ENCODE peak calls at places on chromosomes 12 and 14, in seven cellular contexts. W is cardiac fibroblast, P is uterus, A is psoas muscle, S is brain microvascular endothelial cell, K is heart left ventricle, C is ascending aorta. M is an unnamed sample.

GRCh38 chr12:113040722-113041168 is 15.8 kb upstream of the DTX1 start:
- DNase-seq in K (peak; percentile 37), A (peak; percentile 87), W (peak; percentile 98), P (peak; percentile 25), S (peak; percentile 81), C (peak; percentile 61), M (peak; percentile 66)

GRCh38 chr14:32358781-32359180 is 29.7 kb downstream of the AKAP6 start:
- DNase-seq in W (no peak), C (no peak), A (no peak), P (no peak), K (no peak), S (no peak), M (no peak)

GRCh38 chr12:45986646-45987338 is 3.6 kb downstream of the SCAF11 start:
- DNase-seq in C (no peak), P (no peak), A (peak; percentile 46), S (no peak), K (no peak), W (no peak), M (no peak)

GRCh38 chr14:94485944-94486841 is 10.2 kb upstream of the SERPINA9 start:
- DNase-seq in W (peak; percentile 57), S (peak; percentile 25), C (no peak), A (peak; percentile 71), K (peak; percentile 36), P (no peak), M (peak; percentile 50)

GRCh38 chr12:132617822-132618682 is 524 bp upstream of the P2RX2 start:
- DNase-seq in W (no peak), S (no peak), K (no peak), A (peak; percentile 27), C (no peak), P (no peak), M (no peak)

GRCh38 chr14:94180655-94181271 is 6.6 kb downstream of the PPP4R4 start:
- DNase-seq in A (no peak), K (no peak), S (peak; percentile 15), C (no peak), W (peak; percentile 58), P (no peak), M (peak; percentile 50)

GRCh38 chr12:108914031-108914630 is 34.2 kb downstream of the DAO start:
- DNase-seq in S (no peak), P (peak; percentile 35), A (no peak), W (peak; percentile 29), C (no peak), K (peak; percentile 35), M (no peak)

GRCh38 chr14:105337966-105338365 is 23.4 kb downstream of the PACS2 start:
- DNase-seq in W (no peak), K (peak; percentile 65), C (no peak), P (no peak), A (peak; percentile 78), S (no peak), M (no peak)

GRCh38 chr12:6769003-6769389 is 2.8 kb downstream of the PTMS start:
- DNase-seq in W (no peak), K (no peak), S (no peak), P (peak; percentile 71), A (no peak), C (no peak), M (peak; percentile 39)

GRCh38 chr14:104109121-104109541 is 23.6 kb downstream of the ASPG start:
- DNase-seq in P (peak; percentile 6), A (no peak), W (no peak), S (no peak), K (no peak), C (no peak), M (no peak)

GRCh38 chr14:101853455-101854018 is 92.0 kb downstream of the PPP2R5C start:
- DNase-seq in P (no peak), K (no peak), A (peak; percentile 53), S (no peak), W (no peak), C (no peak), M (no peak)

GRCh38 chr14:102295301-102295700 is 9.7 kb downstream of the MOK start:
- DNase-seq in K (no peak), S (no peak), P (no peak), W (peak; percentile 59), A (no peak), C (no peak), M (peak; percentile 47)

GRCh38 chr14:60482743-60483142 is 3.1 kb downstream of the C14orf39 start:
- DNase-seq in K (no peak), W (peak; percentile 17), P (no peak), S (no peak), A (no peak), C (no peak), M (peak; percentile 29)

GRCh38 chr12:109737111-109737510 is 23.5 kb downstream of the FAM222A start:
- DNase-seq in S (no peak), C (no peak), K (peak; percentile 4), P (peak; percentile 8), A (peak; percentile 22), W (no peak), M (no peak)

GRCh38 chr12:7099290-7099996 is 7.2 kb upstream of the C1R start:
- DNase-seq in S (no peak), K (no peak), C (no peak), A (no peak), W (no peak), P (no peak), M (no peak)

GRCh38 chr14:60642270-60642789 is 6.9 kb downstream of the SIX1 start:
- DNase-seq in C (no peak), S (no peak), W (no peak), K (no peak), A (peak; percentile 81), P (no peak), M (no peak)

GRCh38 chr14:96056509-96057422 is 17.6 kb downstream of the C14orf132 start:
- DNase-seq in A (no peak), S (no peak), W (no peak), K (peak; percentile 10), C (no peak), P (no peak), M (no peak)

GRCh38 chr14:85565862-85566296 is 35.9 kb downstream of the FLRT2 start:
- DNase-seq in A (no peak), S (no peak), W (peak; percentile 85), P (no peak), C (no peak), K (no peak), M (peak; percentile 56)

GRCh38 chr12:124743479-124744272 is 120.0 kb downstream of the SCARB1 start:
- DNase-seq in C (no peak), P (no peak), A (no peak), S (no peak), W (no peak), K (no peak), M (no peak)

DNA sequence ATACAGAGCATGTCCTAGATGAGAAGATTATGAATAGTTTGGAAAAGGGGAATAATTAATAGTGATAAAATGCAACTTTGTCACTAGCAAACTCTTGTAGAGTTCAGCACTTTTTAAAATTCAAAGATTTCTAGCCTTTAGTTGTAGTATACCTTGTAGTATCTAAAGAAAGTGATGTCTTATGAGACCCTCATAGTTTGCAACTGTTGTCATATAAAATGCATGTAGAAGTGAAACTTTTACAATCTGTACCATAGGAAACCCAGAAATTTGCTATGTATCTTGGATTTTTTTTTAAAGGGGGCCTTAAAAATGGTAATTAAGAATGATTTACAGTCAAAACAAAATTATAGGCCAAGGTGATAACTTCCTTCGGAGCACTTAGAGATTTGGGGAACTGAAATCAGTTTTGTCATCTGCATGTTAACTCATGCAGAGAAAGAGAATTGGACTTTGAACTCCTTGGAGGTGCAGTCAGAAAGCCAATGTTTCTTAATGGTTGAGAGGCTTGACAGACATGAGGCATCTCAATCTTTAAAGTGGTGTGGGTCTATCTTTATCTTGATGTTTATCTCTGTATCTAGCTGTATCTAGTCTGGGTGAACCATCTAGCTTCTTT is 1.3 kb downstream of the LRRK2 start:
- DNase-seq in C (no peak), K (no peak), A (no peak), S (no peak), P (no peak), W (no peak), M (no peak)
- H3K4me3 ChIP-seq in C (peak overlapping the region; percentile 69), K (peak overlapping the region; percentile 65), A (peak overlapping the region; percentile 82), S (no peak overlapping the region), P (peak overlapping the region; percentile 70), W (no peak overlapping the region), M (no peak overlapping the region)

GRCh38 chr12:76400136-76400535 is 51.9 kb upstream of the BBS10 start:
- DNase-seq in A (no peak), C (no peak), S (no peak), K (no peak), P (no peak), W (no peak), M (no peak)
- H3K4me3 ChIP-seq in A (no peak overlapping the region), C (no peak overlapping the region), S (no peak overlapping the region), K (no peak overlapping the region), P (no peak overlapping the region), W (no peak overlapping the region), M (no peak overlapping the region)

DNA sequence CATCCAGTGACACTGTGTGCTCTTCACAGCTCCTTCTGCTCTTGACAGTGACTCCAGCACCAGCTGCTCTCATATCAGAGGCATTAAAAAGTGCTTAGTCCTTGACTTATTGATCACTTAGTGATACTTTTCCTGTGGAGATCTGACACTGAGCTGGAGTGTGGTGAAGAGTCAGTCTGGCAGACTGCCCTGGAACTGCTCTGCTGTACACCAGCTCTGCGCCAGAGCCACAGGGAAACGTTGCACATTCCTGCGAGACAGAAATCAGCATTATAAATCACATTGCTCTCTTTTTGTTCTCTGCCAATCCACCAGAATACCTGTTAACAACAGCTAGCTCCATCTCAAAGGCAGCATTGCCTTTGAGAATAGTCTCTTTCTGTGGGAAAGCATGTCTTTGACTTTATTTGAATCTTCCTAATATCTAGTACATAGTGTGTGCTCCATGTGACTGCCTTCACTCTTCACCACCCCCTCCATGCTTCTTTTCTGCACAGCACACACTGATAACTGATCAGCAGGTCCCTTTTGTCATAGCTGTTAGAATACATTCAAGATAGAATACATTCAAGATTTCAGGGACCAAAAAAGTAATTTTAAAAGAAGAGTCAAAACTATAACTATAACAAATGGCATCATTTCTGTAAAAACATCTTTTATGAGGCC is 48.2 kb upstream of the VSX2 start:
- DNase-seq in K (no peak), P (no peak), A (no peak), W (no peak), S (no peak), C (no peak), M (no peak)
- H3K4me3 ChIP-seq in K (no peak overlapping the region), P (no peak overlapping the region), A (no peak overlapping the region), W (no peak overlapping the region), S (no peak overlapping the region), C (no peak overlapping the region), M (no peak overlapping the region)

GRCh38 chr12:57746025-57746424 is 1.2 kb downstream of the TSPAN31 start:
- DNase-seq in K (no peak), A (no peak), S (no peak), P (no peak), W (no peak), C (no peak), M (no peak)
- H3K4me3 ChIP-seq in K (peak overlapping the region; percentile 87), A (peak overlapping the region; percentile 96), S (peak overlapping the region; percentile 84), P (no peak overlapping the region), W (peak overlapping the region; percentile 96), C (no peak overlapping the region), M (peak overlapping the region; percentile 95)

DNA sequence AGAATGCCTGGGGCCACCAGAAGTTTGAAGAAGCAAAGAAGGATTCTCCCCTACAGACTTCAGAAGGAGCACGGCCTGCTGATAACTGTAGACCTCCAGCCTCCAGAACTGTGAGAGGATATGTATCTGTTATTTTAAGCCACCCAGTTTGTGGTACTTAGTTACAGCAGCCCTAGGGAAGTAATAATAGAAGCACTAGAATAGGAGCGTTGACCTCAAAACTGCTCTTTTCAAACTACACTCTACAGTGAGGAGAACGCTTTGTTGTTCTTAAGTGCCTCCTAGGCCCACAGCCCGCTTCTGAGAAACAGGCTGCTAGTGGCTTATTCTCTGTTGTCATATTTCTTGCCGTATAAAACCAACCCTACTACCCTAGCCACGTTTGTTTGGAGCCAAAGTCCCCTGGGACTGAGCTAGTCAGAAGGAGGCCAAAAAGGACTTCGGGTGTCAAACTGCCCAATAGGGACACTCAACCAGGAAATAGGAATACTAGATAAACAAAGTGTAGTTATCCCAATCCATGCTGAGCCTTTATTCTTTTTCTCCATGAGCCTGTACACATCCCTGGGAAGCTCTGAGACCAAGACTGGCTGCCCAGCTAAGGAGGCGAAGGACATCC is 38.5 kb upstream of the FRS2 start:
- DNase-seq in W (no peak), S (no peak), P (no peak), A (no peak), C (no peak), K (no peak), M (no peak)
- H3K4me3 ChIP-seq in W (no peak overlapping the region), S (no peak overlapping the region), P (no peak overlapping the region), A (no peak overlapping the region), C (no peak overlapping the region), K (no peak overlapping the region), M (no peak overlapping the region)

M was measured in astrocyte of the spinal cord.